ENCODE peak calls at places on chromosomes 11 and 22, in five cellular contexts. N is H9, S is H1, I is mesenchymal stem cell, C is trophoblast cell. P is an unnamed sample.

GRCh38 chr22:42768385-42769035 is 47.8 kb upstream of the A4GALT start:
- DNase-seq in N (no peak), S (no peak), I (no peak), C (no peak), P (no peak)

GRCh38 chr11:67367836-67368227 is 5.6 kb downstream of the CLCF1 start:
- DNase-seq in N (no peak), S (no peak), I (no peak), C (no peak), P (no peak)

GRCh38 chr11:15106201-15106965 is 8.3 kb upstream of the INSC start:
- DNase-seq in N (no peak), S (no peak), I (peak; percentile 92), C (no peak), P (no peak)

GRCh38 chr22:50530280-50530856 is 556 bp upstream of the TYMP start:
- DNase-seq in N (peak; percentile 41), S (no peak), I (peak; percentile 89), C (peak; percentile 86), P (no peak)

GRCh38 chr11:57567210-57567511 is 311 bp downstream of the UBE2L6 start:
- DNase-seq in N (no peak), S (no peak), I (peak; percentile 57), C (no peak), P (no peak)

GRCh38 chr11:7787239-7787638 is 9.5 kb downstream of the OR5P2 start:
- DNase-seq in N (no peak), S (no peak), I (no peak), C (no peak), P (no peak)

GRCh38 chr11:126564588-126564987 is 209.1 kb downstream of the ST3GAL4 start:
- DNase-seq in N (peak; percentile 72), S (peak; percentile 39), I (no peak), C (no peak), P (no peak)

GRCh38 chr22:45083659-45084305 is 74.0 kb upstream of the PHF21B start:
- DNase-seq in N (no peak), S (no peak), I (peak; percentile 39), C (no peak), P (no peak)

GRCh38 chr11:57203359-57203758 is 21.6 kb downstream of the LRRC55 start:
- DNase-seq in N (no peak), S (no peak), I (no peak), C (no peak), P (no peak)

GRCh38 chr11:132590554-132590953 is 941.7 kb downstream of the OPCML start:
- DNase-seq in N (no peak), S (no peak), I (peak; percentile 42), C (no peak), P (no peak)

GRCh38 chr11:70502677-70503076 is 104.3 kb downstream of the CTTN start:
- DNase-seq in N (no peak), S (no peak), I (no peak), C (no peak), P (no peak)

GRCh38 chr11:25902476-25902875 is 429.5 kb upstream of the ANO3 start:
- DNase-seq in N (no peak), S (no peak), I (no peak), C (no peak), P (no peak)

GRCh38 chr11:69881467-69882269 is 62.5 kb upstream of the FGF3 start:
- DNase-seq in N (peak; percentile 61), S (no peak), I (no peak), C (no peak), P (no peak)

GRCh38 chr11:11985016-11985715 is 23.3 kb downstream of the DKK3 start:
- DNase-seq in N (peak; percentile 21), S (no peak), I (peak; percentile 82), C (peak; percentile 49), P (no peak)

GRCh38 chr11:15842345-15842744 is 514.0 kb downstream of the SOX6 start:
- DNase-seq in N (no peak), S (no peak), I (no peak), C (no peak), P (no peak)

GRCh38 chr11:10699072-10699471 is 5.5 kb upstream of the IRAG1 start:
- DNase-seq in N (no peak), S (no peak), I (no peak), C (no peak), P (no peak)

GRCh38 chr11:72647882-72648281 is 26.3 kb downstream of the PDE2A start:
- DNase-seq in N (no peak), S (no peak), I (no peak), C (no peak), P (no peak)

GRCh38 chr11:121590772-121591404 is 138.1 kb upstream of the SORL1-AS1 start:
- DNase-seq in N (no peak), S (no peak), I (no peak), C (no peak), P (no peak)

GRCh38 chr11:68303982-68304780 is 8.2 kb upstream of the LRP5 start:
- DNase-seq in N (no peak), S (no peak), I (no peak), C (no peak), P (no peak)

GRCh38 chr22:37249946-37250345 is 5.9 kb upstream of the RAC2 start:
- DNase-seq in N (peak; percentile 40), S (no peak), I (no peak), C (no peak), P (no peak)

GRCh38 chr22:45510376-45511232 is 7.9 kb downstream of the FBLN1 start:
- DNase-seq in N (no peak), S (no peak), I (peak; percentile 66), C (peak; percentile 88), P (no peak)

GRCh38 chr11:93020248-93021088 is 51.0 kb downstream of the MTNR1B start:
- DNase-seq in N (no peak), S (no peak), I (peak; percentile 72), C (no peak), P (peak; percentile 1)

GRCh38 chr11:3907590-3907989 is 52.1 kb downstream of the STIM1 start:
- DNase-seq in N (no peak), S (no peak), I (no peak), C (no peak), P (no peak)

GRCh38 chr11:47617417-47617809 is 23.2 kb upstream of the C1QTNF4 start:
- DNase-seq in N (no peak), S (no peak), I (peak; percentile 79), C (no peak), P (no peak)

DNA sequence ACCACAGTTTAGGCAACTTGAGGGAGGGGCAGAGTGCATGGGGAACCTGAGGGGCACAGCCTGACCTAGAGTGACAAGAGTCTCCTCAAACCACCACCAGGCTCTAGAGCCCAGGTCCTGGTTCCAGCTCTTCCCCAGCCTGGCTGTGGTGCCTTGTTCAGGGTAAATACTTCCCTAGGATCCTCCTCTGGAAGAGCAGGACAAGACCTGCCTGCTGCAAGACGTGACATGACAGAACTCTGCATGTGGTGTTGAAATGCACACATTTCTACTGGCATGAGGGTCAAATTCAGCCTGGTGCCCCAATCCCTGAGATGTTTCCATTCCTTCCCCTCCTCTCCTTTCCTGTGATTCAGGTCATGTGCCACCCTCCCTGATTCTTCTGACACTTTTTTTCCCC is 3.3 kb downstream of the SEC14L2 start:
- DNase-seq in N (no peak), S (no peak), I (no peak), C (no peak), P (no peak)
- H2BK12ac ChIP-seq in N (no peak overlapping the region), S (no peak overlapping the region), I (no peak overlapping the region), C (no peak overlapping the region), P (no peak overlapping the region)

DNA sequence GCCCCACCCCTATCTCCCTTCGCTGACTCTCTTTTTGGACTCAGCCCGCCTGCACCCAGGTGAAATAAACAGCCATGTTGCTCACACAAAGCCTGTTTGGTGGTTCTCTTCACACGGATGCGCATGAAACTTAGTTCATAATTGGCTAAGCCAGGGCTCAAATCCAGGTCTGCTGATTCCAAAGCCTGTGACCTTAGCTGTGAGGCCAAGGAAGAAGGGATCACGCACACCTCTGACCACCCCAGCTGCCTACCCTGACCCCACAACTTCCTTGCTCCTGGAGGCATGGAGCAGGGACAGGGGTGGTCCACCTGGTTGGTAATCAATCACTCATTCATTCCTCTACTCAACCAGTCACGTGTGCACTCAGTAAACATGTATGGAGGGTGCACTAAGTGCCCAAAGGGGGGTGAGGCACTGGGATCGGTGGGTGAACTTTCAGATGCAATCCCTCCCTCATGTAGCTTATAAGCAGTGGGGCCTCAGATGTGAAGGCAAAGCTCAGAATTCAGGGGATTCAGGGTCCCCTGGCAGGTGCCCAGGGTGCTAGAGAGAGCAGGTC is 10.3 kb downstream of the FXYD2 start:
- DNase-seq in N (no peak), S (no peak), I (no peak), C (no peak), P (no peak)
- H2BK12ac ChIP-seq in N (no peak overlapping the region), S (no peak overlapping the region), I (peak overlapping the region; percentile 66), C (no peak overlapping the region), P (no peak overlapping the region)

DNA sequence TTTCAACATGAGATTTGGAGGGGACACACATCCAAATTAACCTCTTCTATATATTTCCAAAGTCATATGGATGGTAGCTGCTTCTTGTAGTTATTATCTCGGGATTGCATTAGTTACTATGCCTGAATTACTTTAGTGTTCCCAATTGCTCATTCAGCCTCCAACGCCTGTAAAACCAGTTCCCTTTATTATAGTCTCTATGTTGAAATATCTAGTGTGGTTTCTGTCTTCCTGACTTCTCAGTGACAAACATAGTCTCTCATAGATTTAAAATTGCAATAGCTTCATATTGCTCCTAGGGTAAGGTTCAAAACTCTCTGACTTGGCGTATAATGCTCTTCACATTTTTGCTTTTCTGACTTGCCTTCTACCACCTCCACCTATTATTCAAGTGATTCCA is 366.4 kb downstream of the CASP12 start:
- DNase-seq in N (no peak), S (no peak), I (no peak), C (no peak), P (no peak)
- H2BK12ac ChIP-seq in N (no peak overlapping the region), S (no peak overlapping the region), I (no peak overlapping the region), C (no peak overlapping the region), P (no peak overlapping the region)

GRCh38 chr11:19704213-19704612 is 8.4 kb upstream of the NAV2 start:
- DNase-seq in N (no peak), S (no peak), I (no peak), C (no peak), P (no peak)
- H2BK12ac ChIP-seq in N (no peak overlapping the region), S (no peak overlapping the region), I (no peak overlapping the region), C (peak overlapping the region; percentile 63), P (no peak overlapping the region)